ENCODE peak calls at places on chromosome 11, in eight cellular contexts. I is fibroblast of the aortic adventitia; B is HFF-Myc; U is tibial nerve; E is AG09319; Q is CD8-positive, alpha-beta T cell; A is cardiac muscle cell; G is neural progenitor cell. F is an unnamed sample.

GRCh38 chr11:60966867-60967266 is 4.6 kb upstream of the CD6 start:
- DNase-seq in A (no peak), I (no peak), U (no peak), E (no peak), G (no peak), Q (no peak), B (no peak), F (no peak)

GRCh38 chr11:33696931-33697638 is 3.5 kb downstream of the C11orf91 start:
- DNase-seq in G (no peak), E (no peak), Q (no peak), U (no peak), I (no peak), A (no peak), B (no peak), F (no peak)

GRCh38 chr11:104120493-104121200 is 43.3 kb downstream of the PDGFD start:
- DNase-seq in U (no peak), A (no peak), E (no peak), Q (no peak), I (no peak), G (peak), B (no peak), F (no peak)

GRCh38 chr11:9280655-9281301 is 15.6 kb upstream of the DENND5A start:
- DNase-seq in B (no peak), G (no peak), A (peak), U (no peak), I (peak), E (no peak), Q (no peak), F (no peak)

GRCh38 chr11:119773016-119773415 is 44.0 kb upstream of the NECTIN1 start:
- DNase-seq in G (no peak), B (no peak), U (no peak), E (no peak), A (no peak), Q (no peak), I (no peak), F (no peak)

GRCh38 chr11:128550967-128551522 is 36.3 kb downstream of the ETS1 start:
- DNase-seq in A (no peak), G (no peak), B (no peak), U (no peak), I (no peak), E (no peak), Q (no peak), F (no peak)

GRCh38 chr11:44138980-44139379 is 43.5 kb downstream of the EXT2 start:
- DNase-seq in G (no peak), I (peak), Q (no peak), A (no peak), B (no peak), E (no peak), U (no peak), F (no peak)

GRCh38 chr11:43905788-43906187 is 25.2 kb downstream of the ALKBH3 start:
- DNase-seq in I (peak), E (no peak), G (no peak), U (no peak), A (no peak), B (no peak), Q (no peak), F (no peak)

GRCh38 chr11:120667281-120667680 is 155.7 kb downstream of the GRIK4 start:
- DNase-seq in Q (no peak), A (no peak), U (no peak), B (no peak), G (peak), E (no peak), I (no peak), F (no peak)

GRCh38 chr11:59669611-59670009 is 773 bp upstream of the PATL1 start:
- DNase-seq in B (no peak), Q (no peak), I (peak), E (peak), A (no peak), U (peak), G (no peak), F (no peak)

GRCh38 chr11:128574576-128575011 is 12.8 kb downstream of the ETS1 start:
- DNase-seq in B (no peak), E (no peak), G (no peak), U (no peak), A (no peak), I (no peak), Q (no peak), F (no peak)

GRCh38 chr11:127791844-127792243 is 791.3 kb upstream of the KIRREL3 start:
- DNase-seq in I (no peak), B (no peak), U (no peak), Q (no peak), G (no peak), E (no peak), A (no peak), F (no peak)

GRCh38 chr11:34351687-34352469 is 5.9 kb downstream of the ABTB2 start:
- DNase-seq in A (no peak), U (no peak), G (no peak), Q (no peak), B (no peak), E (no peak), I (no peak), F (no peak)

GRCh38 chr11:122882809-122883681 is 486 bp downstream of the JHY start:
- DNase-seq in I (no peak), B (no peak), E (peak), G (peak), U (peak), A (peak), Q (peak), F (no peak)

GRCh38 chr11:100830978-100831732 is 144.1 kb downstream of the ARHGAP42 start:
- DNase-seq in A (no peak), G (no peak), Q (no peak), B (peak), I (peak), U (peak), E (no peak), F (no peak)

GRCh38 chr11:92180664-92181251 is 43.9 kb upstream of the FAT3 start:
- DNase-seq in E (no peak), Q (no peak), B (peak), G (no peak), U (no peak), I (peak), A (no peak), F (peak)

GRCh38 chr11:128709402-128709801 is 15.5 kb downstream of the FLI1 start:
- DNase-seq in U (no peak), G (no peak), I (peak), Q (no peak), E (peak), B (peak), A (no peak), F (peak)

GRCh38 chr11:133905677-133906156 is 51.1 kb downstream of the IGSF9B start:
- DNase-seq in I (no peak), B (no peak), E (no peak), U (no peak), A (no peak), Q (no peak), G (no peak), F (no peak)

GRCh38 chr11:119779195-119780071 is 50.4 kb upstream of the NECTIN1 start:
- DNase-seq in U (no peak), A (peak), G (no peak), B (no peak), E (no peak), Q (no peak), I (no peak), F (no peak)

GRCh38 chr11:117281159-117281558 is 10.0 kb upstream of the BACE1-AS start:
- DNase-seq in A (no peak), B (peak), Q (no peak), I (peak), U (no peak), G (no peak), E (peak), F (peak)

GRCh38 chr11:56089697-56090096 is 3.4 kb upstream of the OR8I2 start:
- DNase-seq in A (no peak), Q (no peak), E (no peak), G (no peak), B (no peak), I (no peak), U (no peak), F (no peak)

GRCh38 chr11:36510567-36511020 is 522 bp upstream of the TRAF6 start:
- DNase-seq in E (no peak), I (peak), Q (no peak), U (no peak), B (no peak), G (no peak), A (no peak), F (no peak)

GRCh38 chr11:13717331-13717730 is 48.9 kb downstream of the FAR1 start:
- DNase-seq in Q (no peak), E (peak), A (no peak), G (no peak), U (no peak), I (peak), B (peak), F (peak)

GRCh38 chr11:64356498-64357411 is 2.2 kb upstream of the RPS6KA4 start:
- DNase-seq in E (no peak), U (no peak), A (peak), Q (no peak), G (peak), B (no peak), I (peak), F (no peak)

GRCh38 chr11:20007386-20007785 is 152.9 kb downstream of the DBX1 start:
- DNase-seq in B (no peak), E (no peak), U (no peak), G (no peak), A (peak), Q (no peak), I (no peak), F (no peak)

GRCh38 chr11:27514558-27514957 is 8.0 kb upstream of the LIN7C start:
- DNase-seq in A (no peak), U (no peak), B (no peak), Q (no peak), E (no peak), G (no peak), I (peak), F (no peak)

GRCh38 chr11:35013514-35014191 is 97.2 kb downstream of the PDHX start:
- DNase-seq in B (no peak), G (peak), E (no peak), Q (no peak), U (no peak), A (no peak), I (no peak), F (no peak)

GRCh38 chr11:112273066-112273465 is 12.4 kb upstream of the PLET1 start:
- DNase-seq in U (no peak), E (no peak), G (no peak), B (no peak), Q (no peak), A (no peak), I (no peak), F (no peak)

GRCh38 chr11:36500315-36500721 is 9.8 kb downstream of the TRAF6 start:
- DNase-seq in Q (no peak), E (peak), G (peak), I (peak), A (peak), U (no peak), B (peak), F (no peak)

GRCh38 chr11:57530215-57530595 is 349 bp downstream of the TIMM10 start:
- DNase-seq in I (no peak), Q (no peak), E (no peak), A (no peak), U (no peak), G (no peak), B (no peak), F (no peak)

GRCh38 chr11:123654566-123655081 is at the start of gene SCN3B:
- DNase-seq in A (peak), U (no peak), I (peak), G (peak), B (peak), E (no peak), Q (no peak), F (no peak)

GRCh38 chr11:59706518-59707285 is 6.9 kb downstream of the OR10V1 start:
- DNase-seq in B (peak), E (peak), I (peak), U (no peak), G (no peak), A (no peak), Q (no peak), F (peak)

GRCh38 chr11:73916435-73916834 is 34.4 kb upstream of the DNAJB13 start:
- DNase-seq in U (no peak), A (no peak), I (peak), G (no peak), B (peak), Q (no peak), E (no peak), F (no peak)

GRCh38 chr11:77412814-77413213 is 61.1 kb downstream of the PAK1 start:
- DNase-seq in I (no peak), U (no peak), Q (no peak), G (no peak), B (no peak), A (no peak), E (no peak), F (no peak)

GRCh38 chr11:77411238-77411637 is 62.7 kb downstream of the PAK1 start:
- DNase-seq in U (peak), G (peak), I (peak), B (no peak), A (peak), E (no peak), Q (peak), F (no peak)

GRCh38 chr11:77410076-77410827 is 63.6 kb downstream of the PAK1 start:
- DNase-seq in E (no peak), Q (no peak), G (no peak), B (no peak), A (no peak), I (no peak), U (no peak), F (no peak)

GRCh38 chr11:77413850-77414249 is 60.0 kb downstream of the PAK1 start:
- DNase-seq in I (no peak), G (no peak), E (no peak), B (no peak), A (no peak), U (no peak), Q (no peak), F (no peak)

DNA sequence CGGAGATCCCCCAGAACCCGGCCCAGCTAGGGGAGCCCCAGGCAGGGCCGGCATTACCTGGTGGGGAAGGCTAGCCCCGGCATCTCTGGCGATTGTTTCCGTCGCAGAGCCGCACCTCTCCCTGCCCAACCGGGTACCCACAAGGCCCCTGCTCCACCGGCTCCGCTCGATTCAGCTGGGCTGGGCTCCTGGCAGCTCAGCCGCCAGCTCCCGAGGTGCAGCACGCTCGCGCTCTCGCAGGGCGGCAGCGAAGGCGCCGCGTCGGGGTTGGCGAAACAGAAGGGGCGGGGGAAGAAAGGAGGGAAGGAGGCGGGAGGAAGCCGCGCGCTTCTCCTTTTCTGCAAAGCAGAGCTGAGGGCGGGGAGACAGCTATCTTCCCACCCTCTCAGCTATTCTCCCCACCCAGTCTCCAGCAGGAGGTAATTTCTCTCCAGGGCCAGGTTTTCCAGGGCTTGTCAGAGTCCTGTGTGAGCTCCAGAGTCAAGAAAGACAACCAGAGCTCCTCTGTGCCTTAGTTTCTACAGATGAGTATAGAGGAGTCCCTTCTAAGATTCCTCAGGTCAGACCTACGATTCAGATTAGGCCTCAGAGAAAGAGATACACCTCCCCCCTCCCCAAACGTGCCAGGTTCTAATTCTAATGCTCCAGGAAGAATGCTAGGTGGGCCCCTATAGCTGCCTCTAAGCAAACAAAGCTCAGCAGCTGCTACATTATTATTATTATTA is 62.0 kb downstream of the PAK1 start:
- DNase-seq in I (peak), U (peak), E (peak), Q (peak), A (peak), G (peak), B (peak), F (no peak)
- TF ChIP-seq CTCF in I (no peak), U (no peak), E (peak), Q (no peak), A (no peak), G (no peak), B (no peak), F (no peak)

DNA sequence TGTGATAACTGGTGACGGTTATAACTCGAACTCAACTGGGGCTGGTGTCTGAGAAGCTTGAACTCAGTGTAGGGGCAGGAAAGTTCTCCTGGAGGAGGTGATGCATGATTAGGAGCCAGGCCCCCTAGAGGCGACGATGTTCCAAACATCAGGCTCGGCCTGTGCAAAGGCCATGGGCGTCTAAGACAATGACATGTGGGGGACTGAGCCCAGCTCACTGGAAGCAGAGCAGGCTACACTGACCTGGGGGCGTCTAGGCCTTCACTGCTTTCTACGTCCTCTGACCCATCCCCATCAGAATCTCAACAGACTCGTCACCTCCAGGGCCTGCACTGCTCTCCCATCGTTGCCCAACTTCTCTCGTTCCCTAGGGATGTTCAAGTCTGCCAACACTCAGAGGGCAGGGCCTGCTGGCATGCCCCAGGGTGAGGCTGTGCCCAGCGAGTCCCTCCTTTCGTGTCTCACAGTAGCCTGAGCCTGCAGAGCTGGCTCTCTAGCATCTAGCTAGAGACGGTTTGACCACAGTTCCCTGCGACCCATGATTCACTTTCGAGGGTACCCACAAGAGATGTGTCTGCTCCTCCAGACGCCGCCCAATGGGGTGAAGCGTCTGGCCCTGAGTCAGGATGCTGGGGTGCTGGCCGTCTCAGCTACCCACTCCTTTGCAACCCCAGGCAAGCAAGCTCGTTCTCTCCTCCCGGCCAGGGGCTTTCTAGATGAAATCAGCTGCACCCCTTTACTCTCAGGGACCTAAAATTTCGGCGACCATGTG is 1.1 kb upstream of the ATG16L2 start:
- DNase-seq in G (peak), Q (no peak), I (peak), B (no peak), E (no peak), A (peak), U (no peak), F (no peak)
- TF ChIP-seq CTCF in G (peak), Q (peak), I (peak), B (peak), E (peak), A (peak), U (peak), F (peak)

DNA sequence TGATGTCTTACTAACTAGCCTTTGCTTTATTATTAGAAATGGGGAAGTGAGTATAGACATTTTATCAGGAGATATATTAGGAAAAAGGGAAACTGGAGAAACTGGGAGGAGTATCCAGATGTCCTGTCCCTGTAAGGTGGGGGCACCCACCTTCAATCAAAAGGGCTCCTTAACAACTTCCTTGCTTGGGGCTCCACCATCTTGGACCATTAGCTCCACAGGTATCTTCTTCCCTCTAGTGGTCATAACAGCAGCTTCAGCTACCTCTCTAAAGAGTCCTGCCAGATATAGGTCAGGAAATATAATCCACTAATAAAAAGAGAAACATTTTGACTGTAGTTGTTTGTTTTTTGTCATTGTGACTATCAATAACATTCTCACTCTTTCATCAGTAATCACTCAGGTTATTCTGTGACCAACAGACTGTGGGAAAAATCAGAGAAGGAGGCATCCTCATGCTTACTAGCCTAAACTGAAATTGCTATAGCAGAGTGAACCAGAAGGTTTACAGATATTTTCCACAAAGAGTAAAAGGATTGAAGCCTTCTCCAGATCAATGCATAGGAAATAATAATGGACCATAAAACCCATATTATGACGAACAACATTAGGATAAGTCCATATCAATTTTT is 10.4 kb downstream of the OR51B4 start:
- DNase-seq in Q (no peak), G (peak), I (peak), A (peak), B (peak), E (no peak), U (no peak), F (peak)
- TF ChIP-seq CTCF in Q (no peak), G (peak), I (peak), A (peak), B (peak), E (peak), U (no peak), F (peak)

GRCh38 chr11:30852091-30852490 is 265.9 kb upstream of the MPPED2 start:
- DNase-seq in Q (no peak), B (no peak), I (no peak), U (no peak), G (no peak), A (no peak), E (no peak), F (no peak)

GRCh38 chr11:30859709-30860108 is 273.6 kb upstream of the MPPED2 start:
- DNase-seq in G (no peak), Q (no peak), I (no peak), A (no peak), E (no peak), U (no peak), B (no peak), F (no peak)

GRCh38 chr11:30852645-30853044 is 266.5 kb upstream of the MPPED2 start:
- DNase-seq in G (no peak), I (no peak), Q (no peak), A (no peak), E (no peak), U (no peak), B (no peak), F (no peak)

GRCh38 chr11:30853470-30853869 is 267.3 kb upstream of the MPPED2 start:
- DNase-seq in U (no peak), E (no peak), G (no peak), B (no peak), Q (no peak), A (no peak), I (no peak), F (no peak)

DNA sequence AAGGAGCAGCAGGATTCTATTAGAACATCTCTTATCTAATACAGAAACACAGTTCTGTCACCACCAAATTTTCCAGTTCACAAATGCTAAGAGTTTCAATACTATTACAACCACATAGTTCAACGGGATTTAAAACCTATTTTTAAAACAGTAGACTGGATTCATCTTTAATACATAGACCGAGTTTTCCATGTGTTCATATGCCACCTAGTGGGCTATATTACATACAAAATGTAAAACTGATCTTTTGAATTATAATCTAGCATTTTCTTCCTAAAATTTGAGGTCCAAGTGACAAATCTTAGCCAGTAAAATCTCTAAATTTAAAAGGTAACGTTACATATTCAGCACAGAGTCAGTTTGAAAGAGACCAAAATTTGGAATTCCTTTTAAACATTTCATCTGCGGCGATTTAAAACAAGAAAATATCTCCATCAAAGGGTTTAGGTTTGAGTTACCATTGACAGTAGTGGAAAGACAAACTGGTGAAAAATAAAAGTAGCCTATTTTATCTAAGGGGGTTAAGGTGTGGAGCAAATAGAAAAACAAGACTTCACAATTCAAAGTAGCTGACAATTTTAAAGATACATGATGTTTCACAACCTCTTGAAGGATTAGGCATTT is 269.3 kb upstream of the MPPED2 start:
- DNase-seq in A (peak), G (no peak), Q (no peak), U (no peak), B (no peak), I (peak), E (no peak), F (peak)
- TF ChIP-seq CTCF in A (no peak), G (peak), Q (no peak), U (peak), B (no peak), I (peak), E (peak), F (peak)